ENCODE peak calls at places on chromosomes 12 and 14, in eight cellular contexts. B, W, K, S, M, A, N and X are unnamed samples.

GRCh38 chr12:1544991-1545700 is 49.2 kb downstream of the FBXL14 start:
- DNase-seq in B (no peak), W (no peak), K (peak; percentile 69), S (no peak), M (no peak), A (no peak), N (no peak), X (no peak)

GRCh38 chr12:91180577-91180976 is 2.0 kb downstream of the DCN start:
- DNase-seq in B (no peak), W (no peak), K (no peak), S (no peak), M (no peak), A (no peak), N (no peak), X (no peak)

GRCh38 chr12:10143205-10143604 is 13.2 kb upstream of the CLEC7A start:
- DNase-seq in B (no peak), W (no peak), K (no peak), S (no peak), M (no peak), A (peak; percentile 24), N (no peak), X (no peak)

GRCh38 chr12:103840881-103841689 is at the start of gene NT5DC3:
- DNase-seq in B (peak; percentile 79), W (peak; percentile 95), K (peak; percentile 69), S (peak; percentile 89), M (peak; percentile 91), A (peak; percentile 91), N (peak; percentile 43), X (peak; percentile 78)

GRCh38 chr14:101225729-101226152 is 322.2 kb upstream of the RTL1 start:
- DNase-seq in B (no peak), W (no peak), K (no peak), S (no peak), M (no peak), A (no peak), N (no peak), X (no peak)

GRCh38 chr14:50364792-50365191 is 31.9 kb downstream of the CDKL1 start:
- DNase-seq in B (no peak), W (no peak), K (no peak), S (no peak), M (peak; percentile 19), A (peak; percentile 61), N (no peak), X (no peak)

GRCh38 chr14:69877492-69877891 is 1.7 kb upstream of the SMOC1 start:
- DNase-seq in B (no peak), W (no peak), K (no peak), S (no peak), M (no peak), A (peak; percentile 60), N (no peak), X (no peak)

GRCh38 chr12:57579677-57580465 is 11.1 kb upstream of the PIP4K2C start:
- DNase-seq in B (no peak), W (no peak), K (no peak), S (no peak), M (no peak), A (no peak), N (no peak), X (no peak)

GRCh38 chr14:42563313-42563712 is 956.6 kb downstream of the LRFN5 start:
- DNase-seq in B (no peak), W (no peak), K (no peak), S (no peak), M (no peak), A (no peak), N (no peak), X (no peak)

GRCh38 chr14:72948481-72949138 is 22.3 kb downstream of the DCAF4 start:
- DNase-seq in B (peak; percentile 32), W (peak; percentile 80), K (peak; percentile 63), S (peak; percentile 79), M (no peak), A (peak; percentile 63), N (peak; percentile 50), X (peak; percentile 75)

GRCh38 chr14:77882098-77882497 is 82.2 kb downstream of the ADCK1 start:
- DNase-seq in B (peak; percentile 51), W (no peak), K (no peak), S (no peak), M (no peak), A (peak; percentile 14), N (no peak), X (no peak)

GRCh38 chr14:24243336-24243836 is 963 bp upstream of the TINF2 start:
- DNase-seq in B (no peak), W (no peak), K (no peak), S (no peak), M (peak; percentile 47), A (peak; percentile 41), N (no peak), X (no peak)

GRCh38 chr14:34539407-34540180 is at the start of gene EAPP:
- DNase-seq in B (peak; percentile 98), W (peak; percentile 100), K (peak; percentile 99), S (peak; percentile 98), M (peak; percentile 99), A (peak; percentile 98), N (peak; percentile 97), X (peak; percentile 91)

GRCh38 chr12:127273621-127274020 is 993.3 kb upstream of the TMEM132C start:
- DNase-seq in B (no peak), W (no peak), K (no peak), S (no peak), M (no peak), A (peak; percentile 82), N (no peak), X (no peak)

GRCh38 chr12:99765469-99766114 is 118.0 kb downstream of the GARIN6 start:
- DNase-seq in B (no peak), W (no peak), K (no peak), S (no peak), M (no peak), A (no peak), N (no peak), X (no peak)

GRCh38 chr14:59823190-59823589 is 47.4 kb downstream of the RTN1 start:
- DNase-seq in B (no peak), W (no peak), K (no peak), S (no peak), M (no peak), A (no peak), N (no peak), X (no peak)

GRCh38 chr12:48351022-48351708 is 446 bp upstream of the ZNF641 start:
- DNase-seq in B (no peak), W (no peak), K (peak; percentile 77), S (peak; percentile 81), M (peak; percentile 87), A (peak; percentile 65), N (peak; percentile 60), X (peak; percentile 60)
- TF ChIP-seq CTCF in B (peak; percentile 0), W (no peak), K (no peak), S (no peak), M (no peak), A (no peak), N (no peak), X (no peak)

GRCh38 chr12:3680919-3681594 is 71.9 kb downstream of the CRACR2A start:
- DNase-seq in B (peak; percentile 49), W (no peak), K (no peak), S (peak; percentile 82), M (peak; percentile 75), A (peak; percentile 39), N (no peak), X (no peak)
- TF ChIP-seq CTCF in B (peak; percentile 53), W (peak; percentile 7), K (no peak), S (no peak), M (no peak), A (peak; percentile 50), N (no peak), X (peak; percentile 62)

GRCh38 chr12:2739069-2739468 is 55.7 kb upstream of the FKBP4 start:
- DNase-seq in B (no peak), W (no peak), K (no peak), S (no peak), M (no peak), A (no peak), N (no peak), X (no peak)
- TF ChIP-seq CTCF in B (no peak), W (no peak), K (no peak), S (no peak), M (no peak), A (no peak), N (no peak), X (no peak)

DNA sequence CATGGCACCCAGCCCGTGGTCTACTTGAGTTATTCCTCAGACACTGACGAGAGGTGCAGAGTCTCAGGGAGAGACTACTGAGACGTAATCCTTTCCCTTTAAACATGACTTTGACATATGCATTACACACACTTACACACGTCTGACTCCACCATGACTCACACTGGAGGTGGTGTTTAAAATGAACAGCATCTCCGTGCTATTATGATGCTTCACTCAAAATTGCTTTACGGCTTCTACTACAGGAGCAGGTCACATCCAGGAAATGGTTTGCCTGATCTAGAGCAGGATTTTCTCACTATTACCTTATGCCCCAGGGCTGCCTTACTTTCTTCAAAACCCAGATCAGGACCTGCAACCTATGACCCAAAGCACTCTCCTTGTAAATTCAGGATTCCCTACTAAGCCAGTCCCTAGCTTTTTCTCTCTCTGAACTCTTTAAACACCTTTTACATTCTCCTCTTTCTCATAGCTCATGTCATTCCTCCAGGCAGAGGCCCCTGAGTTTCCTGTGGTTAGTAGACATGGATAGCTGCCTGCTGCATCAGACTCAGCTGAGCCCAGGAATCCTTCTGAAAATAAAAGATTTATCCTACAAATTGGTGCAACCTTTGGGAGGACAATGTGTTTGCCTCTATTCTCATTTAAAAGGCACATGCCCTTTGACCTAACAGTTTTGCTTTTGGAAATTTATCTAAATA is 31.2 kb downstream of the TMCC3 start:
- DNase-seq in B (no peak), W (no peak), K (no peak), S (no peak), M (no peak), A (peak; percentile 99), N (no peak), X (no peak)
- TF ChIP-seq CTCF in B (no peak), W (no peak), K (no peak), S (no peak), M (no peak), A (no peak), N (no peak), X (no peak)

DNA sequence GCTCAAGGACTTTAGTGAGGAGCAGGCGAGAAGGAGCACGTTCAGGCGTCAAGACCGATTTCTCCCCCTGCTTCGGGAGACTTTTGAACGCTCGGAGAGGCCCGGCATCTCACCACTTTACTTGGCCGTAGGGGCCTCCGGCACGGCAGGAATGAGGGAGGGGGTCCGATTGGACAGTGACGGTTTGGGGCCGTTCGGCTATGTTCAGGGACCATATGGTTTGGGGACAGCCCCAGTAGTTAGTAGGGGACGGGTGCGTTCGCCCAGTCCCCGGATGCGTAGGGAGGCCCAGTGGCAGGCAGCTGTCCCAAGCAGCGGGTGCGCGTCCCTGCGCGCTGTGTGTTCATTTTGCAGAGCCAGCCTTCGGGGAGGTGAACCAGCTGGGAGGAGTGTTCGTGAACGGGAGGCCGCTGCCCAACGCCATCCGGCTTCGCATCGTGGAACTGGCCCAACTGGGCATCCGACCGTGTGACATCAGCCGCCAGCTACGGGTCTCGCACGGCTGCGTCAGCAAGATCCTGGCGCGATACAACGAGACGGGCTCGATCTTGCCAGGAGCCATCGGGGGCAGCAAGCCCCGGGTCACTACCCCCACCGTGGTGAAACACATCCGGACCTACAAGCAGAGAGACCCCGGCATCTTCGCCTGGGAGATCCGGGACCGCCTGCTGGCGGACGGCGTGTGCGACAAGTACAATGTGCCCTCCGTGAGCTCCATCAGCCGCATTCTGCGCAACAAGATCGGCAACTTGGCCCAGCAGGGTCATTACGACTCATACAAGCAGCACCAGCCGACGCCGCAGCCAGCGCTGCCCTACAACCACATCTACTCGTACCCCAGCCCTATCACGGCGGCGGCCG is 1.1 kb downstream of the PAX9 start:
- DNase-seq in B (no peak), W (peak; percentile 67), K (no peak), S (no peak), M (no peak), A (peak; percentile 65), N (no peak), X (no peak)
- TF ChIP-seq CTCF in B (no peak), W (no peak), K (peak; percentile 13), S (no peak), M (no peak), A (peak; percentile 14), N (no peak), X (peak; percentile 54)

GRCh38 chr14:106372870-106373657 is 846.7 kb downstream of the TMEM121 start:
- DNase-seq in B (no peak), W (peak; percentile 77), K (no peak), S (no peak), M (peak; percentile 63), A (peak; percentile 2), N (peak; percentile 18), X (no peak)
- TF ChIP-seq CTCF in B (peak; percentile 37), W (peak; percentile 42), K (no peak), S (no peak), M (peak; percentile 66), A (no peak), N (no peak), X (peak; percentile 23)